ENCODE peak calls at places on chromosome 22, in four cellular contexts. One of them, this sample, is unnamed.

GRCh38 chr22:26524870-26525269 is 12.6 kb upstream of the TFIP11 start:
- DNase-seq in pancreas: no peak
- DNase-seq in type B pancreatic cell: no peak
- DNase-seq in GM20000: no peak
- DNase-seq in this sample: no peak

GRCh38 chr22:35914665-35915476 is 113.8 kb downstream of the RBFOX2 start:
- DNase-seq in pancreas: peak
- DNase-seq in type B pancreatic cell: no peak
- DNase-seq in GM20000: no peak
- DNase-seq in this sample: no peak

GRCh38 chr22:50082961-50083461 is 2.2 kb downstream of the MLC1 start:
- DNase-seq in pancreas: no peak
- DNase-seq in type B pancreatic cell: no peak
- DNase-seq in GM20000: no peak
- DNase-seq in this sample: no peak

GRCh38 chr22:36002084-36002483 is 26.5 kb downstream of the RBFOX2 start:
- DNase-seq in pancreas: no peak
- DNase-seq in type B pancreatic cell: no peak
- DNase-seq in GM20000: no peak
- DNase-seq in this sample: no peak

GRCh38 chr22:45777046-45777851 is 105.6 kb downstream of the ATXN10 start:
- DNase-seq in pancreas: no peak
- DNase-seq in type B pancreatic cell: no peak
- DNase-seq in GM20000: no peak
- DNase-seq in this sample: no peak

GRCh38 chr22:42863349-42863911 is 6.4 kb upstream of the ARFGAP3 start:
- DNase-seq in pancreas: no peak
- DNase-seq in type B pancreatic cell: no peak
- DNase-seq in GM20000: peak
- DNase-seq in this sample: no peak

GRCh38 chr22:33519140-33519973 is 400.9 kb downstream of the LARGE1 start:
- DNase-seq in pancreas: peak
- DNase-seq in type B pancreatic cell: no peak
- DNase-seq in GM20000: peak
- DNase-seq in this sample: peak

GRCh38 chr22:36856121-36856791 is 4.5 kb upstream of the NCF4 start:
- DNase-seq in pancreas: peak
- DNase-seq in type B pancreatic cell: peak
- DNase-seq in GM20000: peak
- DNase-seq in this sample: peak

GRCh38 chr22:48919187-48919590 is 908.5 kb downstream of the BRD1 start:
- DNase-seq in pancreas: no peak
- DNase-seq in type B pancreatic cell: no peak
- DNase-seq in GM20000: no peak
- DNase-seq in this sample: no peak

GRCh38 chr22:26522012-26522411 is 9.7 kb upstream of the TFIP11 start:
- DNase-seq in pancreas: no peak
- DNase-seq in type B pancreatic cell: no peak
- DNase-seq in GM20000: no peak
- DNase-seq in this sample: no peak

GRCh38 chr22:27839261-27839660 is 37.7 kb upstream of the MN1 start:
- DNase-seq in pancreas: no peak
- DNase-seq in type B pancreatic cell: no peak
- DNase-seq in GM20000: no peak
- DNase-seq in this sample: no peak

GRCh38 chr22:37607010-37607911 is 1.4 kb upstream of the GGA1 start:
- DNase-seq in pancreas: peak
- DNase-seq in type B pancreatic cell: peak
- DNase-seq in GM20000: peak
- DNase-seq in this sample: peak

GRCh38 chr22:38727123-38727522 is 21.4 kb downstream of the GTPBP1 start:
- DNase-seq in pancreas: no peak
- DNase-seq in type B pancreatic cell: no peak
- DNase-seq in GM20000: no peak
- DNase-seq in this sample: no peak

GRCh38 chr22:38725900-38726655 is 20.3 kb downstream of the GTPBP1 start:
- DNase-seq in pancreas: no peak
- DNase-seq in type B pancreatic cell: no peak
- DNase-seq in GM20000: no peak
- DNase-seq in this sample: no peak

GRCh38 chr22:38727530-38728451 is 22.0 kb downstream of the GTPBP1 start:
- DNase-seq in pancreas: no peak
- DNase-seq in type B pancreatic cell: no peak
- DNase-seq in GM20000: no peak
- DNase-seq in this sample: no peak

GRCh38 chr22:38724176-38724575 is 18.4 kb downstream of the GTPBP1 start:
- DNase-seq in pancreas: no peak
- DNase-seq in type B pancreatic cell: no peak
- DNase-seq in GM20000: no peak
- DNase-seq in this sample: no peak

GRCh38 chr22:38724926-38725571 is 19.3 kb downstream of the GTPBP1 start:
- DNase-seq in pancreas: no peak
- DNase-seq in type B pancreatic cell: no peak
- DNase-seq in GM20000: no peak
- DNase-seq in this sample: no peak
- TF ChIP-seq CTCF in pancreas: no peak
- TF ChIP-seq CTCF in type B pancreatic cell: peak
- TF ChIP-seq CTCF in GM20000: no peak
- TF ChIP-seq CTCF in this sample: peak

GRCh38 chr22:31625661-31626426 is 36.2 kb downstream of the PISD start:
- DNase-seq in pancreas: no peak
- DNase-seq in type B pancreatic cell: no peak
- DNase-seq in GM20000: no peak
- DNase-seq in this sample: no peak
- TF ChIP-seq CTCF in pancreas: no peak
- TF ChIP-seq CTCF in type B pancreatic cell: no peak
- TF ChIP-seq CTCF in GM20000: no peak
- TF ChIP-seq CTCF in this sample: no peak

DNA sequence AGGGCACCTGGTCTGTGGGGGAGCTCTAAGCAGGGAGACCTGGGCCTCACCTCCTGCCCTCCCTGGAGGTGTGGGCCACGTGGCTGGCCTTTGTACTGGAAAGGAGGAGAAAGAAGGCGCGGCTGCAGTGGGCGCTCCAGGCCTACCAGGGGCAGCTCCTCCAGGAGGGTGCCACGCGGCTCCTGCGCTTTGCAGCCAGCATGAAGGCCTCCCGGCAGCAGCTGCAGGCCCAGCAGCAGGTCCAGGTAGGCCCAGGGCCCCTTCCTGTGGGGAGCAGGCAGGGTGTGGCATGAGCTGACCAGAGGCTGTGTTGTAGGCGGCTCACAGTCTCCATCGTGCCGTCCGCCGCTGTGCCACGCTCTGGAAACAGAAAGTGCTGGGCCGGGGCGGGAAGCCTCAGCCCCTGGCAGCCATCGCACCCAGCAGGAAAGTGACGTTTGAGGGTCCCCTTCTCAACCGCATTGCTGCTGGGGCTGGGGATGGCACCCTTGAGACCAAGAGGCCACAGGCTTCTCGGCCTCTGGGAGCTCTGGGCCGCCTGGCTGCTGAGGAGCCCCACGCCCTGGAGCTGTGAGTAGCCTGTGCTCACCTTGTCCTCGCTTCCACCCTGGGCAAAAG is 48.6 kb downstream of the PISD start:
- DNase-seq in pancreas: no peak
- DNase-seq in type B pancreatic cell: no peak
- DNase-seq in GM20000: no peak
- DNase-seq in this sample: no peak
- TF ChIP-seq CTCF in pancreas: no peak
- TF ChIP-seq CTCF in type B pancreatic cell: no peak
- TF ChIP-seq CTCF in GM20000: no peak
- TF ChIP-seq CTCF in this sample: no peak

DNA sequence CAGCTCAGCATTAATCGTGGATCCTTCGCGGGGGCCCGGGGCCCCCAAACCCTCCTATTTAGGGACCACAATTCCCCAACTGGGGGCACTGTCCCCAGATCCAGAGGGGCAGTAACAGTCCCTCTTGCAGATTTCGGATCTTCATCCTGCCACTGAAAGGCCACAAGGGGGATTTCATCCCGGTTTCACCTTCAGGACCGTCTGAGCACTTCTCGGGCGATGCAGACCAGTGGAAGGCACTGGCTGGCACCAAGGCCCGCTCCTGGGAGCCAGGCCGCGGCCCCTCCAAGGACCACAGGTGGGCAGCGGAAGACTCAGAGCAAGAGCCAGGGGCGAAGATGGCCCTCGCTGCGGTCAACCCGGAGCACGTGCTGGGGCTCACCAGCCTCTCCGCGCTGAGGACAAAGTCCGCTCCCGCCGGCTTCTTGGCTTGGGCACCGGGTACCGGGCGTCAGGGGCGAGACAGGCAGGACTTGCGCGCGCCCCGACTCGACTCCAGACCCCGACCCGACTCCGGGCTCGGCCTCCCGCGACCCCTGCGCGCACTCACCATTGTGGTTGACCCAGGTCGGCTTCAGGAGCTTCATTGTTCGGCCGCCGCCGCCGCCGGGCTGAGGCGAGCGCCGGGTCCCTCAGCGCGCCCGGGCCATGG is 517 bp downstream of the HIRA start:
- DNase-seq in pancreas: peak
- DNase-seq in type B pancreatic cell: peak
- DNase-seq in GM20000: peak
- DNase-seq in this sample: peak
- TF ChIP-seq CTCF in pancreas: no peak
- TF ChIP-seq CTCF in type B pancreatic cell: peak
- TF ChIP-seq CTCF in GM20000: no peak
- TF ChIP-seq CTCF in this sample: no peak

This sample was measured in GM13977.